ENCODE peak calls at places on chromosomes 12 and 14, in ten cellular contexts. S is epithelial cell of esophagus, V is lower lobe of right lung, A is lower leg skin, T is adrenal gland, J is WTC11, E is AG04450, O is AG09319, F is right lobe of liver, Y is ovary. H is an unnamed sample.
A peak's percentile ranks its signal among the peaks of the same experiment; 100 is the strongest.

GRCh38 chr14:35855886-35856481 is 29.8 kb downstream of the BRMS1L start:
- DNase-seq in V (no peak), O (no peak), S (no peak), Y (no peak), T (no peak), E (no peak), F (no peak), A (no peak), J (no peak), H (no peak)

GRCh38 chr12:111010061-111010460 is 89.7 kb upstream of the MYL2 start:
- DNase-seq in T (no peak), S (no peak), O (no peak), F (no peak), J (no peak), Y (no peak), A (no peak), V (no peak), E (no peak), H (no peak)

GRCh38 chr12:46224401-46224800 is 44.4 kb downstream of the SLC38A1 start:
- DNase-seq in F (no peak), J (no peak), Y (no peak), S (no peak), O (peak; percentile 86), A (peak; percentile 89), T (peak; percentile 8), E (no peak), V (no peak), H (no peak)

GRCh38 chr12:115667116-115667515 is 610.4 kb downstream of the MED13L start:
- DNase-seq in O (no peak), E (no peak), J (no peak), V (no peak), Y (no peak), T (no peak), S (no peak), F (no peak), A (no peak), H (no peak)

GRCh38 chr12:89349814-89350213 is 2.5 kb downstream of the DUSP6 start:
- DNase-seq in T (peak; percentile 44), S (peak; percentile 59), A (no peak), V (no peak), E (no peak), O (no peak), Y (no peak), F (no peak), J (peak; percentile 41), H (no peak)

GRCh38 chr14:92528486-92529100 is 15.0 kb downstream of the RIN3 start:
- DNase-seq in A (peak; percentile 83), V (no peak), E (no peak), T (no peak), O (no peak), S (no peak), Y (no peak), J (no peak), F (no peak), H (no peak)

GRCh38 chr12:69738351-69739286 is at the start of gene RAB3IP:
- DNase-seq in O (peak; percentile 16), E (peak; percentile 30), J (peak; percentile 90), A (peak; percentile 96), S (peak; percentile 85), V (peak; percentile 93), F (peak; percentile 95), T (peak; percentile 91), Y (peak; percentile 93), H (peak; percentile 97)

GRCh38 chr12:53067993-53068770 is 11.0 kb downstream of the SPRYD3 start:
- DNase-seq in O (no peak), J (no peak), E (no peak), S (no peak), T (no peak), V (no peak), A (peak; percentile 83), Y (peak; percentile 44), F (no peak), H (no peak)

GRCh38 chr12:52243774-52244614 is 11.0 kb downstream of the KRT7 start:
- DNase-seq in Y (peak; percentile 78), A (peak; percentile 97), F (no peak), V (peak; percentile 87), E (peak; percentile 65), O (peak; percentile 85), T (peak; percentile 95), J (no peak), S (peak; percentile 95), H (peak; percentile 89)

GRCh38 chr12:64236549-64236948 is 14.5 kb upstream of the KICS2 start:
- DNase-seq in Y (no peak), O (no peak), S (peak; percentile 37), V (no peak), T (no peak), J (no peak), F (no peak), A (no peak), E (no peak), H (no peak)

GRCh38 chr12:27463826-27464554 is 17.5 kb downstream of the SMCO2 start:
- DNase-seq in S (no peak), E (peak; percentile 51), J (no peak), T (peak; percentile 86), V (peak; percentile 51), Y (peak; percentile 85), F (no peak), A (no peak), O (peak; percentile 50), H (no peak)

GRCh38 chr12:131896811-131897270 is 2.4 kb downstream of the ULK1 start:
- DNase-seq in Y (no peak), T (no peak), E (peak; percentile 52), O (no peak), J (no peak), S (no peak), V (no peak), A (no peak), F (no peak), H (no peak)

GRCh38 chr12:132453361-132454133 is 36.4 kb upstream of the FBRSL1 start:
- DNase-seq in V (no peak), F (no peak), T (no peak), S (no peak), A (no peak), J (no peak), Y (no peak), O (no peak), E (no peak), H (no peak)

DNA sequence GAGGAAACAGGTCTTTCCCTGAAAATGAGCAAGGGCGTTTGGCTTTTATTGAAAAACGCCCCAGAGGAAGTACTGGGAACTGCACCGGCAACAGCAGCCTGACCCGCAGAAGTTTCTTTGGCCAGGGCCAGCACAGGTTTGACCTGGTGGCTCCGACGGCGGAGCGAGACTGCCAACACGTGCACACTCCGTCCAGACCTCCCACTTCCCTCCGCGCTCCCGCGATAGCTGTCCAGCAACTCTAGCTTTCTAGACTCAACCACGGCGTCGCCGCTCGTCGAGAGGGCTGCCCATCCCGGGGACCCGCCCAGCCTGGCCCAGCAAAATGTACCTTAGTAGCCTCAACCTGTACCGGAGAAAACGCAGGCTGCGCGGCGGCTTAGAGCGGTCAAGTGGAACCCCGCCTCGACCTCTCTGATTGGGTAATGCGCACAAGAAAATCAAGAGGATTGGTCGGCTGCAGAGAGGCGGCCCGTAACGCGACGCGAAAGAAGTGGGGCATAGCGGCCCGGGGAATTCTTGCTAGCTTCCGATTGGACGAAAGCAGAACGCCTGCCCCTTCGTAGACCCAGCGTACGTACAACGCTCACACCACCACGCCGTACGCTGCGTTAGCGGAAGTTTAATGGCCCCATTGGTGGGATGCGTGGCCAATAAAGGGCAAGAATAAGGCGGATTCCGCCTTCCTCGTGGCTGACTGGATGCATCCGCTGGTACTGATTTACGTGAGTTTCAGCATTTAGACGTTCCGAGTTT is at the start of gene WDR89:
- DNase-seq in E (peak; percentile 99), J (peak; percentile 96), A (peak; percentile 99), T (peak; percentile 99), O (peak; percentile 98), V (peak; percentile 98), S (peak; percentile 100), Y (peak; percentile 96), F (peak; percentile 99), H (peak; percentile 99)
- TF ChIP-seq CTCF in E (peak; percentile 75), J (peak; percentile 80), A (no peak), T (peak; percentile 95), O (peak; percentile 64), V (peak; percentile 79), S (peak; percentile 76), Y (peak; percentile 91), F (peak; percentile 81), H (peak; percentile 73)

DNA sequence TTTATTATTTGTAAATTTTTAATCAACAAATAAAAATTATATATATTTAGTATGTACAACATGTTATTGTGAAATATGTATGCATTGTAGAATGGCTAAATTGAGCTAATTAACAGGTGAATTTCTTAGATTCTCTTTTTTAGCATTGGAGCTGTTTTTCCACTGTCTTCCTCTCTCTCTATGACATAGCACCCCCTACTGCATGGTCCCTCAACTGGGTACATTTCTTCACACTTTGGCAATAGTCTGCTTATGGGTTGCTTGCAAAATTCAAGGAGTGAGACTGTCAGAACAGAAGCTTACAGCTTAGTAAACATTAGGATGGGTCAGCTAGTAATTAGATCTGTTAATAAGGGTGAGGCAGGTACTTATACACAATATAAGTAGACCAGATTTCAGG is 658.5 kb upstream of the MGAT4C start:
- DNase-seq in E (peak; percentile 24), S (peak; percentile 71), T (no peak), V (no peak), J (peak; percentile 22), F (no peak), O (peak; percentile 0), A (no peak), Y (no peak), H (no peak)
- TF ChIP-seq CTCF in E (peak; percentile 87), S (peak; percentile 81), T (no peak), V (no peak), J (peak; percentile 34), F (peak; percentile 32), O (peak; percentile 32), A (no peak), Y (no peak), H (peak; percentile 78)

GRCh38 chr14:103712633-103713247 is 2.5 kb downstream of the XRCC3 start:
- DNase-seq in O (no peak), T (no peak), S (peak; percentile 32), F (no peak), A (no peak), J (no peak), E (no peak), V (no peak), Y (peak; percentile 46), H (no peak)
- TF ChIP-seq CTCF in O (no peak), T (no peak), S (no peak), F (no peak), A (no peak), J (no peak), E (no peak), V (no peak), Y (no peak), H (no peak)

DNA sequence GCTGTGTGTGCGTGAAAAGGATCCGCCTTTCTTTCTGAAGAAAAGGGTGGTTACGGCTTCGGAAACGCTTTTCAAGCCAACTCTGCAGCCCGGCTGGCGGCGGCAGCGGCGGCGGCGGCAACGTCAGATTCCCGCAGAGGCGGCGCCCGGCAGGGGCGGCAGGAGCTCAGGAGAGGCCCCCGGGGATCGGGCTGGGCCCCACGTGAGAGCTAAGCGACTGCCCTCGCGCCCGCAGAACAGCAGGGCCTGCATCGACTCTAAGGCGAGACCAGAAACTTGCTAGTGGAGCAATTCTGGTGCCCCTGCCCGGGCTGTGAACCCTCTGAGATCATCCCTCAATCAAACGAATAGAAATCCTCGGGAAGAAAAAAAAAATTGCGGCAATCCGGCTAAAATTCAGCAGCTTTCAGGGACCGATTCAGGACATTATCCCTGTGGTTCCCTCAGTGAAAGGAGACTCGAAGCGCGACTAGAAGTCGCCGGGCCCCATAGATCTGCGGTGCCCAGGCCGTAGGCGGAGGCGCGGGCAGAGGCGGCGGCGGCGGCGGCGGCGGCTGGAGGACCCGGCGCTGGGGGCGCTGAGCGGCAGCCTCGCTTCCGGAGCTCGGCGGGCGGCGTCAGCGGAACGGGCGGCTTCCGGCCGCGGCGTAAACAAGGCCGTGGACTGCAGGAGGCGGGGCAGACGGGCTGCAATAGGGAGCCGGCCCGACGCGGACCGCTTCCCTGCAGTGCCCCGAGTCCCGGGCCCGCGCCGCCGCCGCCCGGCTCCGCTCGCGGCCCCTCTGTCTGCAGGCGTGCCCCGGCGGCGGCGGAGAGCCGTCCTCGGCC is at the start of gene KLHDC2:
- DNase-seq in V (peak; percentile 95), E (peak; percentile 67), F (peak; percentile 95), A (peak; percentile 97), T (peak; percentile 91), J (peak; percentile 87), O (peak; percentile 75), Y (peak; percentile 93), S (peak; percentile 93), H (peak; percentile 96)
- TF ChIP-seq CTCF in V (peak; percentile 39), E (no peak), F (peak; percentile 63), A (no peak), T (peak; percentile 31), J (no peak), O (no peak), Y (peak; percentile 33), S (no peak), H (peak; percentile 49)